ENCODE peak calls at places on chromosomes 2 and 18, in six cellular contexts. L, A, Y, Q, R and N are unnamed samples. For H3K27me3, the result is how much of the 10 kb centered on the place peaks cover.

GRCh38 chr18:2134364-2134763 is 436.9 kb downstream of the METTL4 start:
- DNase-seq in L (no peak), A (no peak), Y (no peak), Q (no peak), R (no peak), N (no peak)

GRCh38 chr2:226752887-226753286 is 46.7 kb downstream of the IRS1 start:
- DNase-seq in L (no peak), A (no peak), Y (no peak), Q (no peak), R (no peak), N (no peak)

GRCh38 chr2:15670981-15671380 is 79.3 kb downstream of the DDX1 start:
- DNase-seq in L (no peak), A (no peak), Y (no peak), Q (no peak), R (no peak), N (no peak)

GRCh38 chr2:209331291-209331844 is 92.5 kb upstream of the MAP2 start:
- DNase-seq in L (no peak), A (peak), Y (no peak), Q (peak), R (no peak), N (no peak)

GRCh38 chr18:55318864-55319516 is 269.0 kb downstream of the TCF4 start:
- DNase-seq in L (no peak), A (peak), Y (no peak), Q (no peak), R (no peak), N (no peak)

GRCh38 chr2:14552818-14553217 is 79.7 kb upstream of the LRATD1 start:
- DNase-seq in L (no peak), A (no peak), Y (no peak), Q (no peak), R (no peak), N (no peak)

GRCh38 chr2:101409699-101410098 is 22.4 kb upstream of the CREG2 start:
- DNase-seq in L (no peak), A (no peak), Y (no peak), Q (no peak), R (no peak), N (no peak)

GRCh38 chr2:144524190-144524957 is 4.5 kb upstream of the ZEB2 start:
- DNase-seq in L (no peak), A (peak), Y (peak), Q (peak), R (no peak), N (peak)

GRCh38 chr2:71880287-71880686 is 267.4 kb downstream of the CYP26B1 start:
- DNase-seq in L (no peak), A (no peak), Y (no peak), Q (no peak), R (no peak), N (no peak)

GRCh38 chr2:174145827-174146226 is 102.5 kb downstream of the OLA1 start:
- DNase-seq in L (no peak), A (peak), Y (no peak), Q (no peak), R (no peak), N (no peak)

GRCh38 chr2:60260646-60261296 is 292.7 kb downstream of the BCL11A start:
- DNase-seq in L (peak), A (no peak), Y (no peak), Q (no peak), R (no peak), N (no peak)

GRCh38 chr2:176585291-176585690 is 316.0 kb downstream of the MTX2 start:
- DNase-seq in L (no peak), A (no peak), Y (no peak), Q (no peak), R (no peak), N (no peak)

GRCh38 chr2:177254433-177255226 is 9.9 kb downstream of the NFE2L2 start:
- DNase-seq in L (peak), A (peak), Y (peak), Q (peak), R (no peak), N (no peak)

GRCh38 chr18:3792711-3793110 is 342.7 kb downstream of the TGIF1 start:
- DNase-seq in L (no peak), A (no peak), Y (no peak), Q (no peak), R (no peak), N (no peak)
- H3K27me3 ChIP-seq in L (under half), A (under half), Y (under half), Q (under half), R (under half), N (under half)

GRCh38 chr2:178877874-178878273 is 70.7 kb upstream of the TTN start:
- DNase-seq in L (no peak), A (no peak), Y (no peak), Q (no peak), R (no peak), N (no peak)

GRCh38 chr2:178870703-178871102 is 63.5 kb upstream of the TTN start:
- DNase-seq in L (no peak), A (no peak), Y (no peak), Q (no peak), R (no peak), N (no peak)

GRCh38 chr2:178871536-178871935 is 64.3 kb upstream of the TTN start:
- DNase-seq in L (no peak), A (no peak), Y (no peak), Q (no peak), R (no peak), N (no peak)

GRCh38 chr2:178873912-178874311 is 66.7 kb upstream of the TTN start:
- DNase-seq in L (no peak), A (no peak), Y (no peak), Q (no peak), R (no peak), N (no peak)

GRCh38 chr2:178874529-178875240 is 67.5 kb upstream of the TTN start:
- DNase-seq in L (no peak), A (no peak), Y (peak), Q (no peak), R (no peak), N (no peak)
- H3K4me3 ChIP-seq in L (no peak), A (no peak), Y (no peak), Q (no peak), R (no peak), N (no peak)

GRCh38 chr2:37672104-37672869 is 845 bp upstream of the CDC42EP3 start:
- DNase-seq in L (peak), A (peak), Y (peak), Q (peak), R (peak), N (peak)
- H3K27me3 ChIP-seq in L (under half), A (under half), Y (under half), Q (under half), R (under half), N (under half)

DNA sequence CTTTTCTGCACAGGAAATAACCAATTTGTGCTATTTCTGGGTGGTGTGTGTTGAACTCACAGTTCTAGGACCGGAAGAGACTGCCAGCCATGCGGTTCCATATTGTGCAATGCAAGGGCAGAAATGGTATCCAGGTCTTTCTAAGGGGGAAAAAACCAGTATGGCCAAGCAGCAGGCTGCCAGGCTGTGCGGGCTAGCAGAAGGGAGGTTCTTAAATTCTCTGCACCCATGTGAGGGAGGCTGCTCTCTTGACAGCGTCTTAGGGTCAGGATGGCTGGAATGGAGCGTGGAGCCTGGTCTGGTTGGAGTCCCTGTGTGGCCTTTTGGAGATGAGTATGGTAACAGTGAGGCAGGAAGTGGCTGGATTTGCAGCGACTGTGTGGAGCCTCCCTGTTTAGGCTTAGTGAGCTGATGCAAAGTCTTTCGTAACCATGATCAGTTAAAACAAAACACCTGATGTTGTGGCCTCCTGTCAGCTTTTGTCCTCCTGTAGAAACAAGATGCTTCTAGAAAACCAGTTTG is 52.6 kb downstream of the NCK2 start:
- DNase-seq in L (peak), A (peak), Y (no peak), Q (no peak), R (peak), N (peak)
- H3K4me3 ChIP-seq in L (no peak), A (no peak), Y (no peak), Q (no peak), R (peak), N (no peak)

DNA sequence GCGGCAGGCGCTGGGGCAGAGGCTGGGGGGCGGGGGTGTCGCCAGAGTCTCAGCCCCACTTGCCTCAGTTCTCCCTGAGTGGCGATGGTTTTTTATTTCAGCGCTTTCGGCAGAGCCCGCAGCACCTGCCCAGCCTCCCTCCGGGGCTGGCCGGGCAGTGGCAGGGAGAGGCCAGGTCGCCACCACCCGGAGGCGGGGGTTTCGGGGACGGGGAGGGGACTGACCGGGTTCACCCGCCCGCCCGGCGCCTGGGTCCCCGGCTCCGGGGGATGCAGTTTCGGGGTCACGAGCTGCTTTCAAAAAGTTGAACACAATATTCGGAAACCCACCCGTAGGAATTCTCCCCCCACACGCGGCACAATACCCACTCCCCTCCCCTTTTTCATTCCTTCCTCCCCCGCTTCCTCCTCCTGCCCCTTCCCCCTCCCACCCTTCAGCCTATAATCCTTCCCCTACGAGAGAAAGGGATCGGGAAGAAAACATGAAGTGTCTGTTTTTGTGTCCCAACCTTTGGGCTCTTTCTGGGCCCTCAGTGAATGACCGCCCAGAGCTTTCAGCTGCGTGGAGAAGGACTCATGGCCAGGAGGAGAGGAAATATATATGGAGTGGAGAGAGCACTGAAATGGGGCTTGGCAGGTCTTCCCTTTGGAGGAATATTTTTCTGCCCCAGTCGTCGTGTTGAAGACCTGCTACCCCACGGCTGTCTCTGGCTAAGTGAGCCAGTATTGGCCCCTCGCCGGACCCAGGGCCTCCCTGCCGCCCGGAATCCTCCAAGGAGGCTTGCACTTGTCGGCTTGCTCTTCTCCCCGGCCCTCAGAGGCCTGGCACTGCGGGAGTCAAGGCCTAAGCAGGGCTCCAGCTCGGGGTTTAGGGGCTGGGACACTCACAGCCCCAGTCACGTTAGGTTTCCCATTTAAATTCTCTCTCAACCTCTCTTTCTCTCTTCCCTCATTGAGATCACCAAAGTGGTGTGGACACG is 2.1 kb upstream of the SIX3 start:
- DNase-seq in L (no peak), A (no peak), Y (no peak), Q (no peak), R (no peak), N (no peak)
- H3K27me3 ChIP-seq in L (half or more), A (half or more), Y (under half), Q (under half), R (under half), N (half or more)

DNA sequence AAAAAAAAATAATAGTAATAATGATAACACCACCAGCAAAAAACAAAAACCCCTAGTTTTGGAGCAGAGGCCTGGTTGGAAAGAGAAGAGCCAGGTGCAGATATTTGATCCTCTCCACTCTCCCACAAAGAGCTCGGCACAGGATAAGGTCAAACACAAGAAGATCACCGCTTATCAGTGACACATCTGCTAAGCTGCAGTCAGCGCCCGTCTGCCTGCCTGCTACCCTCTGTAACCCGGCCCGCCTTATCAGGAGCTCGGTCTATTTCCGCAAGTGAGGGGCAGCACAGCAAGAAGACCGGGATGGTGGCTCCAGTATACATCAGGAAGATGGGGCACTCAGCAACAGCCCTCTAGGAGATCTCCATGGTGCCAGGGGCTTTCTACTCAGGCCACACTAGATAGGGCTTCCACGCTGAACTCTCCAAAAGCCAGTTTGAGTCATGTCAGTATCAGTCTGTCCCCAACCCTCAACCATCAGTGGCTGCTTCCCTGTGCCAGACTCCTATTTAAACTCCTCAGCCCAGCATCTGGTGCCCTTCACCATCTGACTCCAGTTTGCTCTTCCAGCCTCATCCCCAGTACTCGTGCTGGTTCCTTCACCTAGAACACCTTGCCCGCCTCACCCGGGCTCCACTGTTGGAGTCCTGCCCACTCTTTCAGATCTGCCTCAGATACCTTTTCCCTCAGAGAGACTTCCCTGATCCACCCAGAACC is 67.3 kb upstream of the PPP1CB start:
- DNase-seq in L (no peak), A (no peak), Y (no peak), Q (no peak), R (no peak), N (no peak)
- H3K4me3 ChIP-seq in L (no peak), A (no peak), Y (no peak), Q (no peak), R (no peak), N (no peak)